ENCODE peak calls at places on chromosomes 2 and 18, in nine cellular contexts. D, I, A, H, R, K, J, Y and F are unnamed samples.

GRCh38 chr2:209351636-209352035 is 72.2 kb upstream of the MAP2 start:
- DNase-seq in J (no peak), K (no peak), I (no peak), Y (no peak), H (no peak), A (no peak), D (no peak), R (no peak), F (no peak)

GRCh38 chr2:216478151-216478550 is 20.5 kb upstream of the RPL37A start:
- DNase-seq in Y (no peak), H (peak), J (peak), I (no peak), R (no peak), A (peak), D (no peak), K (no peak), F (peak)

GRCh38 chr2:205060269-205060668 is 515.0 kb downstream of the PARD3B start:
- DNase-seq in R (no peak), K (no peak), Y (no peak), I (no peak), D (peak), H (peak), A (peak), J (no peak), F (peak)

GRCh38 chr2:49225126-49225525 is 70.8 kb upstream of the FSHR start:
- DNase-seq in K (no peak), J (no peak), A (no peak), I (no peak), R (no peak), D (no peak), H (no peak), Y (no peak), F (no peak)

GRCh38 chr2:134217924-134218323 is 35.9 kb upstream of the MGAT5 start:
- DNase-seq in Y (no peak), R (no peak), D (no peak), H (no peak), J (no peak), I (no peak), A (no peak), K (no peak), F (no peak)

GRCh38 chr18:77102246-77103040 is 30.1 kb downstream of the MBP start:
- DNase-seq in Y (no peak), K (no peak), I (no peak), H (peak), A (no peak), J (no peak), D (no peak), R (no peak), F (peak)

GRCh38 chr2:178632729-178633128 is 152.5 kb downstream of the PLEKHA3 start:
- DNase-seq in K (no peak), I (no peak), J (no peak), R (no peak), Y (no peak), H (no peak), A (no peak), D (no peak), F (no peak)

GRCh38 chr2:1910021-1910420 is 165.7 kb upstream of the PXDN start:
- DNase-seq in J (no peak), A (no peak), K (no peak), D (no peak), R (no peak), H (no peak), Y (no peak), I (no peak), F (no peak)

GRCh38 chr18:74804677-74805076 is 207.0 kb downstream of the ZNF407 start:
- DNase-seq in D (no peak), K (no peak), Y (no peak), I (no peak), J (no peak), R (no peak), A (no peak), H (no peak), F (peak)

GRCh38 chr2:220175967-220176366 is 548.5 kb downstream of the SLC4A3 start:
- DNase-seq in I (no peak), R (no peak), J (no peak), H (no peak), K (no peak), Y (no peak), D (no peak), A (no peak), F (no peak)

GRCh38 chr2:100856732-100857131 is 36.8 kb downstream of the NPAS2 start:
- DNase-seq in Y (no peak), I (no peak), A (peak), R (no peak), K (no peak), J (peak), D (no peak), H (no peak), F (no peak)

GRCh38 chr2:37851428-37851827 is 73.7 kb upstream of the RMDN2 start:
- DNase-seq in H (no peak), Y (no peak), J (no peak), R (no peak), K (no peak), D (no peak), I (no peak), A (no peak), F (no peak)

GRCh38 chr2:191148766-191149165 is 2.0 kb downstream of the STAT4 start:
- DNase-seq in A (no peak), H (no peak), K (no peak), D (no peak), J (no peak), Y (no peak), R (no peak), I (no peak), F (no peak)

GRCh38 chr2:215870088-215870490 is 143.3 kb downstream of the MREG start:
- DNase-seq in D (peak), H (peak), Y (no peak), K (peak), I (no peak), R (no peak), A (peak), J (peak), F (peak)

GRCh38 chr2:101873543-101873942 is 118.2 kb upstream of the IL1R2 start:
- DNase-seq in A (no peak), R (no peak), D (no peak), J (no peak), I (no peak), H (peak), K (no peak), Y (no peak), F (no peak)

GRCh38 chr2:71556811-71557210 is 103.5 kb downstream of the DYSF start:
- DNase-seq in J (no peak), D (no peak), K (no peak), Y (no peak), A (no peak), I (no peak), H (no peak), R (no peak), F (no peak)

GRCh38 chr2:39620067-39620466 is 45.6 kb upstream of the TMEM178A start:
- DNase-seq in A (peak), D (peak), K (peak), R (no peak), H (peak), Y (peak), J (peak), I (no peak), F (peak)

DNA sequence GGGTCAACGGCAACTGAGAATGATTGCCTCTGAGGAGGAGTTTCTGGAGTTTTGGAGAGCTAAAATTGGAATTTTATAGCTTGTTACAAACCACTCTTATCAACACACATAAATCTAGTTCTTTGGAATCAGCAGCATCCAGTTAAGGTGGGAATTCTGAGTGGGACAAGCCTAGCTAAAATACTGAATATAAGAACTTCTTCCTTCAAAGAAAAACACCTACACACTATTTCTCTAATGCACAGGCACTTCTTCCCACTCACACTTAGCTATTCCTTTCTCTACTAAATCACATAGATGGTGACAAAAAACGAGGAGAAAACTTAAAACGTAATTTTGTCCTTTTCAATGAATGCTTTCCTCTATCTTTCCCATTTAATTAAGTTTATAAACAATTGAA is 43.4 kb downstream of the FAM98A start:
- DNase-seq in R (no peak), J (no peak), Y (no peak), H (no peak), I (no peak), K (no peak), D (no peak), A (no peak), F (no peak)
- H3K27ac ChIP-seq in R (no peak), J (no peak), Y (peak), H (no peak), I (no peak), K (peak), D (peak), A (no peak), F (no peak)

DNA sequence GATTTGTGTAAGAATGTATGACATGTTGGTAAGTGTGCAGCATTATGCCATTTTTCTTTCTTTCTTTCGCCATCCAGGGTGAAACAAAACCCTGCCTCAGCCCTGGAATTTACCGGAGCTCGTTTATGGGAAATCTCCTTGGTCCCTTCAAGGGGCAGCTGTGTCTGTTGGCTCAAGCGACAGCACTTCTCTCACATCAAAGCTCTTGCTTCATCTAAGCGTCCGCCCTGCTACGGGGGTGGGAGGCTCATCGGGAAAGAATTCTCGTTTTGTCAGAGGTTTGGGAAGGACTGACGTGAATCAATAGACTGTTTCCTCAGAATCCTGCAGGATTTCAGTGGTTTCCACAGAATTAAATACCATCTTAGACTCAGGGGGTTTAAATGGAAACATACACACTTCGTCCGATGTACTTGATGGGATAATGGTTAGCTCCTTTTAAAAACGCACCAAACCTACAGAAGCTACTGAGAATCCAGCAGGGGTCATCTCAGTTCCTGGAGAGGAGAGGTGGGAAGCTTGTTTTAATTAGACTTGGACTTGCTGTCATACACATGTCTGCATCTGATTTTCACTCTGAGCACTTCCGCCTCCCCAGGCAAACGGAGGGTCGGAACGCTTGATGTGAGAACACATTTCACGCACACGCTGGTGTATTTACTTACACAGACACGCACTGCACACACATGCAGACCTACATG is 91.5 kb downstream of the ASB1 start:
- DNase-seq in H (peak), J (no peak), Y (no peak), D (no peak), I (no peak), K (peak), R (peak), A (no peak), F (no peak)
- TF ChIP-seq CTCF in H (no peak), J (no peak), Y (no peak), D (no peak), I (no peak), K (no peak), R (no peak), A (no peak), F (peak)

GRCh38 chr18:460791-461190 is 39.7 kb downstream of the COLEC12 start:
- DNase-seq in K (no peak), D (no peak), H (no peak), J (no peak), Y (no peak), I (no peak), R (no peak), A (no peak), F (no peak)

GRCh38 chr18:460302-460701 is 40.2 kb downstream of the COLEC12 start:
- DNase-seq in R (no peak), I (no peak), K (no peak), Y (no peak), J (no peak), H (no peak), A (no peak), D (no peak), F (no peak)

GRCh38 chr18:461762-462161 is 38.7 kb downstream of the COLEC12 start:
- DNase-seq in K (no peak), A (no peak), D (no peak), Y (no peak), H (no peak), J (no peak), I (no peak), R (no peak), F (no peak)

GRCh38 chr18:458016-458415 is 42.5 kb downstream of the COLEC12 start:
- DNase-seq in H (no peak), Y (no peak), R (no peak), A (no peak), K (no peak), D (no peak), J (no peak), I (no peak), F (no peak)

GRCh38 chr18:459801-460200 is 40.7 kb downstream of the COLEC12 start:
- DNase-seq in D (no peak), K (no peak), H (no peak), R (no peak), I (no peak), A (no peak), Y (no peak), J (no peak), F (no peak)
- H3K27ac ChIP-seq in D (no peak), K (no peak), H (no peak), R (no peak), I (no peak), A (no peak), Y (no peak), J (no peak), F (no peak)

GRCh38 chr2:75100691-75101236 is 98.6 kb downstream of the TACR1 start:
- DNase-seq in J (no peak), I (no peak), H (no peak), Y (no peak), K (no peak), R (no peak), D (no peak), A (no peak), F (no peak)

GRCh38 chr2:75099521-75099922 is 99.8 kb downstream of the TACR1 start:
- DNase-seq in Y (no peak), R (no peak), A (no peak), K (no peak), D (no peak), I (no peak), H (no peak), J (peak), F (no peak)

GRCh38 chr2:75102011-75102410 is 97.3 kb downstream of the TACR1 start:
- DNase-seq in A (no peak), I (no peak), K (no peak), H (no peak), R (no peak), D (no peak), Y (no peak), J (no peak), F (no peak)

GRCh38 chr2:75100011-75100680 is 99.2 kb downstream of the TACR1 start:
- DNase-seq in D (peak), H (peak), I (no peak), K (no peak), A (peak), J (peak), R (no peak), Y (no peak), F (peak)

GRCh38 chr2:75098856-75099255 is 100.5 kb downstream of the TACR1 start:
- DNase-seq in R (no peak), H (peak), A (no peak), K (no peak), J (peak), I (no peak), D (peak), Y (no peak), F (no peak)
- TF ChIP-seq CTCF in R (peak), H (peak), A (no peak), K (no peak), J (peak), I (no peak), D (peak), Y (peak), F (peak)

GRCh38 chr2:43030551-43031025 is 195.8 kb downstream of the ZFP36L2 start:
- DNase-seq in Y (no peak), J (no peak), K (no peak), A (no peak), D (no peak), R (peak), H (no peak), I (no peak), F (no peak)

GRCh38 chr2:43031471-43032224 is 194.8 kb downstream of the ZFP36L2 start:
- DNase-seq in I (no peak), H (no peak), Y (no peak), J (no peak), R (peak), K (no peak), A (no peak), D (no peak), F (no peak)

GRCh38 chr2:43033466-43034241 is 192.8 kb downstream of the ZFP36L2 start:
- DNase-seq in H (no peak), A (no peak), D (no peak), Y (no peak), I (no peak), J (no peak), K (no peak), R (peak), F (no peak)

GRCh38 chr2:43032894-43033270 is 193.5 kb downstream of the ZFP36L2 start:
- DNase-seq in H (no peak), K (no peak), D (no peak), Y (no peak), I (no peak), A (no peak), R (peak), J (no peak), F (no peak)

DNA sequence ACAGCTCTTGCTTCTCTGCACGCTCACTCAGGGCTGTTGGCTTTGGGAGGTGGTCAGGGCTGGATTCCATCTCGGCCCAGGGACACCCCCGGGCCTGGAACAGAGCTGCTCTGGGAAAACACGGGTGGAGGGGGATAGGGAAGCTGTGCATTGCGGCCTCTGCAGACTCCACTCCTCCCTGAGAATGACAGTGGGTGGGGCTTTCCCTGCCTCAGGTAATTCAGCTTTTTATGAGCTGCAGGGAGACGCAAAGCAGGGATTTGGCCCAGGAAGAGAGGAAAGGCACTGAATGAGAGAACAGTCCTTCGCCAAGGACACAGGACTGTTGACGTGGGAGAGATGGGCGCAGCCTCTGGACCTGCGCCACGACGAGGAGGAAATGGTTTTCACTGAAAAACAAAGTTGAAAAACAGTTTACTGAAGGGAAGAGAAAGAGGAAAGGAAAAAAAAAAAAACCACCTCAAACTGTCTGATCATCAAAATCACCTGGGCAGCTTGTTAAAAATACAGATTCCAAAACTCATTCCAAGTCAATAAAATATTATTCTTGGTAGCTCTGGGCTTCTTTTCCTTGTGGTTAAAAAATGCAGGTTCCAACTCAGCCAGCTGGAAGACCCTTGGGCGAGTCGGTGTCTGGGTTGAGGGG is 194.0 kb downstream of the ZFP36L2 start:
- DNase-seq in H (peak), A (no peak), D (peak), K (peak), Y (peak), R (peak), J (no peak), I (peak), F (peak)
- H3K27ac ChIP-seq in H (no peak), A (peak), D (peak), K (peak), Y (peak), R (peak), J (no peak), I (peak), F (peak)

DNA sequence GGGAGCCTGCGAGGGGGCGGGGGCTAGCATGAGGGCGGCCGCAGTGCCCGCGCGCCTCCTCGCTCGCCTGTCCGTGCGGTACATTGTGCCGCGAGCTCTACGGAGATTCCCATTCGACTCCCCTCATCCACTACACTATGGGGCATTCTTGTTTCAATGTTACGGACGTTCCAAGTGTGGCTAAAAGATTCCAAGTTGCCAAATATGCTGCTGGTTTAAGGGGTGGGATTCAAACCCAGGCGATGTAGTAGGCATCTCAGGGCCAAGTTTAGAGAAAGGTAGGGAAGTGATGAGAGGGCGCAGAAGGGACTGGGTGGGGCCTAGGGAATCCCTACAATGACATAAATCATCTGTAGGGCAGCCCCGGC is 10.0 kb upstream of the CRYBA2 start:
- DNase-seq in I (no peak), J (no peak), K (no peak), Y (no peak), R (no peak), H (no peak), A (no peak), D (no peak), F (no peak)
- TF ChIP-seq CTCF in I (no peak), J (no peak), K (no peak), Y (no peak), R (no peak), H (no peak), A (no peak), D (no peak), F (no peak)

DNA sequence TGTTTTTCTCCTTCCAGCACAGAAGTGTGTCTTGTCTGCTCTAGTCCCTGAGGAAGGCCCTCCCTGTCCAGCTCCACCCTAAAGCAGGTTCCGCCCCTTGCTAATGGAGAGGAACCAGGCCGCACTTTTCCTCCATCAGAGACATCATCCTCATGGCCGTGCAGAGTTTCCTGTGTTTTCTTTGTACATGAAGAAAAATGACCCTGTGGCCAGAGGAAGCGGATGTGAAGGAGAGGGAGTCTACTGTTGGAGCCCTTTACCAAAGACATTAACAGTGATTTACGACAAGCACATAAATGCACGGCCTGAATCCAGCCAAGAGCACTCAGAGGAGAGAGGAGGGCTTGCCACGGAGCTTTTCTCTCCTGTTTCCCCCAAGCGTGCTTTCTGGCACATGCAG is 109.5 kb downstream of the RNF144A start:
- DNase-seq in K (no peak), I (no peak), D (no peak), A (no peak), J (no peak), H (no peak), R (no peak), Y (peak), F (no peak)
- H3K27ac ChIP-seq in K (peak), I (no peak), D (peak), A (no peak), J (no peak), H (no peak), R (no peak), Y (peak), F (no peak)

DNA sequence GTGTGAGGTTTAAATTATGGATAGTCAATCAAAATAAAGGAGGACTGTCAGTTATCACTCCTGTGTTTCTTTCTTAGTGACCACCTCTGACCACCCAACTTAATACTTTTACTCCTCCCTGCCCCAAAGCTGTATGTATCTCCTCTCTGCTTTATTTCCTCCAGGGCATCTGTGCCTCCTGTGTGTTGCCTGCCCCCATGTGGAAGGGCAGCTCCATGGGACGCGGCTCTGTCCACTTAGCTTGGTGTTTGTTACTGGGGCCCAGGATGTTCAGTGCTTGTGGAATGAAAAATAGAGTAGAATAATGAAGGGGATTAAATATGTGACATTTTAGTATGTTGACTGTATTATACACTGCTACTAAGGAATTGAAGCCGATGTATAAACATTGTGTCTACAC is 9.8 kb downstream of the ACP1 start:
- DNase-seq in H (no peak), I (no peak), Y (no peak), A (no peak), R (no peak), D (no peak), K (no peak), J (no peak), F (no peak)
- TF ChIP-seq CTCF in H (no peak), I (no peak), Y (no peak), A (no peak), R (no peak), D (peak), K (no peak), J (no peak), F (peak)

GRCh38 chr2:217983276-217984233 is 19.2 kb downstream of the TNS1 start:
- DNase-seq in K (no peak), D (no peak), J (no peak), I (no peak), A (no peak), R (peak), H (no peak), Y (no peak), F (no peak)
- H3K27ac ChIP-seq in K (peak), D (no peak), J (no peak), I (peak), A (peak), R (no peak), H (no peak), Y (peak), F (no peak)